ENCODE peak calls at places on chromosomes 5 and 9, in six cellular contexts. L is HCT116, S is GM12891, M is lower leg skin, N is uterus, Y is ovary. Z is an unnamed sample.

GRCh38 chr5:59436364-59437158 is 457.0 kb downstream of the PDE4D start:
- DNase-seq in L (no peak), S (no peak), M (no peak), N (no peak), Y (no peak), Z (no peak)

GRCh38 chr5:143576721-143577484 is 173.4 kb upstream of the NR3C1 start:
- DNase-seq in L (no peak), S (no peak), M (no peak), N (no peak), Y (no peak), Z (no peak)

GRCh38 chr5:26847041-26847736 is 191.2 kb downstream of the CDH9 start:
- DNase-seq in L (no peak), S (no peak), M (no peak), N (no peak), Y (no peak), Z (no peak)

GRCh38 chr5:166961028-166961427 is 1330.4 kb upstream of the WWC1 start:
- DNase-seq in L (no peak), S (no peak), M (no peak), N (no peak), Y (no peak), Z (no peak)

GRCh38 chr5:102670224-102670836 is 84.8 kb upstream of the PAM start:
- DNase-seq in L (peak), S (peak), M (no peak), N (no peak), Y (no peak), Z (peak)

GRCh38 chr5:142784405-142784955 is 14.3 kb downstream of the ARHGAP26 start:
- DNase-seq in L (no peak), S (no peak), M (no peak), N (no peak), Y (no peak), Z (no peak)

GRCh38 chr5:23257656-23258055 is 249.8 kb upstream of the PRDM9 start:
- DNase-seq in L (no peak), S (no peak), M (no peak), N (no peak), Y (no peak), Z (peak)

GRCh38 chr5:138601444-138601843 is 26.2 kb upstream of the HSPA9 start:
- DNase-seq in L (no peak), S (no peak), M (no peak), N (no peak), Y (peak), Z (no peak)

GRCh38 chr9:111212874-111213273 is 117.2 kb downstream of the OR2K2 start:
- DNase-seq in L (no peak), S (no peak), M (no peak), N (no peak), Y (no peak), Z (no peak)

GRCh38 chr9:123669355-123669754 is 260.6 kb downstream of the DENND1A start:
- DNase-seq in L (no peak), S (no peak), M (no peak), N (no peak), Y (no peak), Z (no peak)

GRCh38 chr5:99034336-99034735 is 105.5 kb upstream of the CHD1 start:
- DNase-seq in L (no peak), S (no peak), M (no peak), N (no peak), Y (no peak), Z (no peak)

GRCh38 chr5:159096555-159097460 is 2.9 kb downstream of the EBF1 start:
- DNase-seq in L (no peak), S (no peak), M (no peak), N (peak), Y (peak), Z (no peak)

GRCh38 chr5:179296150-179296821 is 49.0 kb downstream of the ADAMTS2 start:
- DNase-seq in L (no peak), S (no peak), M (no peak), N (peak), Y (no peak), Z (no peak)

GRCh38 chr9:97635026-97635425 is 1.4 kb downstream of the NCBP1 start:
- DNase-seq in L (no peak), S (no peak), M (no peak), N (no peak), Y (no peak), Z (no peak)

GRCh38 chr9:78871086-78871451 is 574.1 kb downstream of the PSAT1 start:
- DNase-seq in L (no peak), S (no peak), M (no peak), N (no peak), Y (no peak), Z (no peak)

GRCh38 chr9:128805661-128806060 is 12.6 kb upstream of the ENDOG start:
- DNase-seq in L (no peak), S (no peak), M (no peak), N (no peak), Y (no peak), Z (no peak)

GRCh38 chr9:34337404-34337803 is 8.0 kb downstream of the NUDT2 start:
- DNase-seq in L (no peak), S (no peak), M (no peak), N (no peak), Y (no peak), Z (no peak)

GRCh38 chr5:124951676-124952075 is 205.2 kb upstream of the ZNF608 start:
- DNase-seq in L (no peak), S (no peak), M (no peak), N (no peak), Y (no peak), Z (no peak)

GRCh38 chr5:172897691-172898512 is 61.3 kb upstream of the RPL26L1 start:
- DNase-seq in L (no peak), S (no peak), M (no peak), N (no peak), Y (peak), Z (peak)

GRCh38 chr5:172899436-172899835 is 59.8 kb upstream of the RPL26L1 start:
- DNase-seq in L (no peak), S (no peak), M (no peak), N (no peak), Y (peak), Z (no peak)

GRCh38 chr5:172896465-172896864 is 62.4 kb downstream of the ERGIC1 start:
- DNase-seq in L (no peak), S (no peak), M (no peak), N (no peak), Y (peak), Z (no peak)

GRCh38 chr5:172901012-172901780 is 58.0 kb upstream of the RPL26L1 start:
- DNase-seq in L (no peak), S (no peak), M (no peak), N (peak), Y (peak), Z (no peak)

DNA sequence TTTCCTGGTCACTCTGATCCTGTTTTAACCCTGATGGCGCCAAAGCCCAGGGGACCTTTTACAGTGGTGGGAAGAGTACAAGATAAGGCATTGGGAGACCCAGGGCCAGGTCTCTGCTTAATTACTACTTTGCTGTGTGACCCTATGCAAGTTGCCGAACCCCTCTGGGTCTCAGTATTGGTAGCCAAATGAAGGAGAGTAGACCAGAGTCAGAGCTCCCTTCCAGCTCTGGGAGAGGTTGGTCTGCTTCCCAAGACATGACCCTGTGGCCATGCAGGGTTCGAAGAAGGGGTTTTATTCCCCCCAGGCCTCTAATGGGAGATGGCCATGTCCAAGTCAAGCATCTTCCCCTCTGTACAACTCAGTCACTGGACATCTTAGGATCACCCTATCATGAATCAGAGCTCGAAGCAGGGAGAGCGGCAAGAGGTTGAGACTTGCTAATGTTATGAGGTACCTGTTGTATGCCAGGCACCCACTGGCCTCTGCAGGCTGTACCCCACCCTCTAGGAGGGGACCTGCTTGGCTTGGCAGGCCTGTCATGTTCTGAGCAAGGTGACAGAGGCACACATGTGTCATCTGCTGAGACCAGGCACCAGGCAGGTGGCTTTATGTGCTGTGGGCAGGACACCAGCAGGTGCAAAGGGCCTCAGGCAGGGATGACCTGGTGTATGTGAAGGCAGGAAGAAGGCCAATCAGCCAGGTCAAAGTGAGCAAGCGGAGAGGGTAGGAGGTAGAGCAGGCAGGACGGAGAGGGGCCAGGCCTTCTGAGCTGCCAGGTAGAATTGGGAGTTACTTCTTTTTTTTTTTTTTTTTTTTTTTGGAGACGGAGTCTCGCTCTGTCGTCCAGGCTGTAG is 60.5 kb upstream of the RPL26L1 start:
- DNase-seq in L (no peak), S (no peak), M (no peak), N (no peak), Y (peak), Z (no peak)
- TF ChIP-seq POLR2A in L (no peak), S (no peak), M (no peak), N (no peak), Y (no peak), Z (no peak)

GRCh38 chr5:6183391-6184390 is 194.7 kb downstream of the MED10 start:
- DNase-seq in L (no peak), S (no peak), M (no peak), N (no peak), Y (no peak), Z (no peak)

GRCh38 chr5:6182271-6182815 is 196.0 kb downstream of the MED10 start:
- DNase-seq in L (no peak), S (no peak), M (no peak), N (no peak), Y (no peak), Z (no peak)

GRCh38 chr5:6180231-6180872 is 198.0 kb downstream of the MED10 start:
- DNase-seq in L (no peak), S (no peak), M (no peak), N (no peak), Y (no peak), Z (no peak)

GRCh38 chr5:6181871-6182270 is 196.5 kb downstream of the MED10 start:
- DNase-seq in L (no peak), S (no peak), M (no peak), N (no peak), Y (no peak), Z (no peak)

DNA sequence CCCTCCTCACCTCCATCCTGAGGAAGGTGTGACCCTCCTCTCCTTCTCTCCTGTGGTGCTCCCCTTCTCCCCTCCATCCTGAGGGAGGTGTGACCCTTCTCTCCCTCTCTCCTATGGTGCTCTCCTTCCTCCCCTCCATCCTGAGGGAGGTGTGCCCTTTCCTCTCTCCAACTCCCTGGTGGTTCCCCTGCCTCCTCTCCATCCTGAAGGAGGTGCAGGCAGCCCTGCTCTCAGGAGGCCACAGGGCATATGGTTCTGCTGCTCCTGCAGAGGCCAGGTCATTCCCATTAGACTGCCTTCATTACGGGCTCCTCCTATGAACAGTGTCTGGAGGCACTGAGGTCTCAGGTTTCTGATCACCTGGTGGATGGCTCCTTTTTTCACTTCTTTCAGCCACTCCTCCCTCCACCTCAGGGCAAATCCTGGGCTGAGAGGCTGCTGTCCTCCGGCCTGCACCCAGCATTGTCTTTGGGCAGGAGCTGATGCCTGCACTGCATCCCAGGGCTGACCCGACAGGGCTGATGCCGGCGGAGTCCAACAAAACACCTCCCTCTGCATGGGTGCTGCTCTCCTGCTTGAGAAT is 197.1 kb downstream of the MED10 start:
- DNase-seq in L (no peak), S (no peak), M (no peak), N (no peak), Y (no peak), Z (no peak)
- TF ChIP-seq POLR2A in L (no peak), S (no peak), M (no peak), N (no peak), Y (no peak), Z (no peak)

DNA sequence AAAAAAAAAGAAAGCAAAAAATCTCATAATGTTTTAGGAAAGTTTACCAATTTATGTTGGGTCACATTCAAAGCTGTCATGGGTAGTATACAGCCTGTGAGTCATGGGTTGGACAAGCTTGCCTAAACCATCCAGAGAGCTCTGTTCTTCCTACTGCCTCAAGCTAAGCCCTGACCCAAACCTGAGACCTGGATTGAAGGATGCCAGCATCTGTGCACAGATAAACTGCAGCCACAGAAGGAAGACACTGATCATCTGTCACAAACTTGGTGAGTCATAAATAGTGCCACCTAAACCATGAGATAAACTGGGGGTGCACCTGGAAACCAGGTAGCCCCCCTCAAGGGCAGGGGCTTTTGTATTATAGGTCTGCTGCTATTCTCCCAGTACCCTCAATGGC is 31.0 kb downstream of the CSF2 start:
- DNase-seq in L (no peak), S (no peak), M (no peak), N (no peak), Y (no peak), Z (no peak)
- TF ChIP-seq POLR2A in L (no peak), S (no peak), M (no peak), N (no peak), Y (no peak), Z (no peak)

DNA sequence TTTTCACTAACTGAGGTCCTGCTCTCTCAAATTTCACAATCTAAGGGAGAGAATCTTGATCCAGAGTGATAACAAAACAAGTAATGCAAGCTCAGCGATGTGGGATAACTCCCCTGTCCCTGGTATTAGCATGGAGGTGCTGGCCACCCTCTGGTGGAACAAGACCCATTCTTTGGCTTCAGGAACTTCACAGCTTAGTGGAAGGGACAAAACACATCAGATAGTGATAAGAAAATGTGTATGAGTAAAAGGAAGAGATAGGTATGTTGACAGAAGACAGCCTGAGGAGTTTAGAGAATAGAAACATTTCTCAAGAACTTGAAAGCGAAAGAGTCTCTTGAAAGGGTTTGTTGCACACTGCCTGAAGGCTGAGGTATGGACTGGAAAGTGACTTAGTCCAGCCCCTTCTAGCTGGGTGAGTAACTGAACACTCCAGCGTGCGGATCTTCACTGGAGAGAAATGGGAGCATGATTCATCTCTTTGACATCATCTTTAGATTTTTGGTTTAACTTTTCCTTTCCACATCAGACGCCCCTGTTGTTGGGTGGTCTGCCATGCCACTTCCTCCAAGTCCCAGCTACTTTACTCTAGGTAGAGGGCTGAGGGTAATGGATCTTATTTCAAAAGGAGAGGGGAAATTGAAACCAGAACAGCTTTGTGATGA is 25.4 kb upstream of the ZSWIM6 start:
- DNase-seq in L (no peak), S (peak), M (no peak), N (no peak), Y (no peak), Z (no peak)
- TF ChIP-seq POLR2A in L (no peak), S (no peak), M (no peak), N (no peak), Y (no peak), Z (no peak)

GRCh38 chr9:130755377-130756007 is 61.9 kb downstream of the EXOSC2 start:
- DNase-seq in L (no peak), S (no peak), M (no peak), N (no peak), Y (no peak), Z (no peak)

GRCh38 chr9:130759738-130760137 is 66.2 kb downstream of the EXOSC2 start:
- DNase-seq in L (no peak), S (no peak), M (no peak), N (no peak), Y (no peak), Z (no peak)

GRCh38 chr9:130756037-130756436 is 62.5 kb downstream of the EXOSC2 start:
- DNase-seq in L (no peak), S (no peak), M (no peak), N (no peak), Y (no peak), Z (no peak)

DNA sequence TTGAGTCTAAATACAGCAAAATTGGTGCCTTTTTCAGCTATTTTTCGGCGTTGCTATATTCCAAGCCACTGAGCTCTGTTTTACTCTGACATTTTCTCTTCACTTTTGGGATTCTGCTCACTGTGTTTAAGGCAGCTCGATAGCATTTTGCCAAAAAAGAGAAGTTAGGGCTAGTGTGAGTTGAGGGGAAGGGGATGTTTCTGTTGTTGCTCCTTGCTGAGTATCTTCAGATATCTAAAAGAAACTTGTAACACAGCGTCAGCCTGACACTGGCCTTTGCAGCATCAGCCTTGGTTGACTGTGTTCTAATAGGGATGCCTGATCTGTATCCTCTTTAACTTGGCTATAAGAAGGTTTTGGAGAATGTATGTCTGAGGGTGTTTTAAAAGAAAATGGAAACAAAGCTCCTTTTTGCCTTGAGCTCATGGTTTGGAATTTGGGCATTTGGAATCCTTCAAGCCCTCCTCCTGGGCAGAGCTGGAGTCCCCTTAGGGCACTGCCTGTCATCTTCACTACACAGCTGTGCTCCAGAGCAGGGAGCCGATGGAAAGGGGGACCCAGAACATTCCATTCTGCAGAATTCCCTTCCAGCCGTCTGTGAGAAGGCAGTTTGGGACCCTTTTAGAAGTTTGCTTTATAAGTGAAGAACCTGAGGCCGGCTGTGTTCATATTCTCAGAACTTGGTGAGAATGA is 63.0 kb downstream of the EXOSC2 start:
- DNase-seq in L (no peak), S (no peak), M (no peak), N (no peak), Y (no peak), Z (no peak)
- TF ChIP-seq POLR2A in L (no peak), S (no peak), M (no peak), N (no peak), Y (no peak), Z (no peak)

GRCh38 chr5:149357370-149358293 is at the start of gene PCYOX1L:
- DNase-seq in L (peak), S (peak), M (peak), N (peak), Y (peak), Z (peak)
- TF ChIP-seq POLR2A in L (peak), S (no peak), M (no peak), N (peak), Y (peak), Z (peak)

Z was measured in H54.